ENCODE peak calls at places on chromosomes 16 and 17, in four cellular contexts. K is WTC11, P is HepG2, W is K562. M is an unnamed sample.

GRCh38 chr17:3944485-3945388 is 19.5 kb downstream of the ATP2A3 start:
- DNase-seq in W (peak), K (peak), P (no peak), M (peak)

GRCh38 chr17:74937064-74938051 is 1.7 kb downstream of the OTOP3 start:
- DNase-seq in W (no peak), K (no peak), P (no peak), M (no peak)

GRCh38 chr17:34275881-34276280 is 5.9 kb downstream of the CCL7 start:
- DNase-seq in K (no peak), W (no peak), P (no peak), M (no peak)

GRCh38 chr17:79020631-79021301 is 3.2 kb upstream of the C1QTNF1 start:
- DNase-seq in K (no peak), W (no peak), P (no peak), M (no peak)

GRCh38 chr16:55913717-55914116 is 38.5 kb upstream of the CES5A start:
- DNase-seq in K (no peak), P (no peak), W (no peak), M (no peak)

GRCh38 chr16:85641776-85642176 is 28.7 kb downstream of the GSE1 start:
- DNase-seq in K (no peak), W (no peak), P (no peak), M (no peak)

GRCh38 chr16:18839555-18839954 is 38.2 kb upstream of the ARL6IP1 start:
- DNase-seq in P (peak), W (no peak), K (no peak), M (no peak)

GRCh38 chr17:77322534-77323412 is 182.0 kb downstream of the SEC14L1 start:
- DNase-seq in W (peak), P (peak), K (peak), M (peak)

GRCh38 chr16:31713945-31714898 is 159.4 kb upstream of the ZNF267 start:
- DNase-seq in K (peak), W (peak), P (no peak), M (peak)

GRCh38 chr16:50684823-50685455 is 3.8 kb upstream of the SNX20 start:
- DNase-seq in K (no peak), W (no peak), P (no peak), M (no peak)

GRCh38 chr17:27984404-27984803 is 58.1 kb upstream of the NLK start:
- DNase-seq in W (no peak), P (no peak), K (no peak), M (no peak)

GRCh38 chr17:72359811-72360210 is 239.0 kb downstream of the SOX9 start:
- DNase-seq in W (no peak), K (no peak), P (no peak), M (no peak)

GRCh38 chr16:55280622-55281021 is 43.4 kb upstream of the IRX6 start:
- DNase-seq in P (no peak), W (no peak), K (no peak), M (no peak)

GRCh38 chr17:77741109-77741508 is 217.4 kb upstream of the TNRC6C start:
- DNase-seq in P (no peak), K (peak), W (peak), M (no peak)

GRCh38 chr17:64357191-64357981 is 33.3 kb downstream of the PECAM1 start:
- DNase-seq in W (no peak), P (no peak), K (no peak), M (no peak)

GRCh38 chr16:48936811-48937210 is 326.8 kb upstream of the N4BP1 start:
- DNase-seq in K (no peak), P (no peak), W (no peak), M (no peak)

GRCh38 chr17:78390241-78391050 is 12.0 kb downstream of the PGS1 start:
- DNase-seq in P (no peak), W (no peak), K (no peak), M (peak)

GRCh38 chr17:27860971-27861669 is 32.0 kb downstream of the LYRM9 start:
- DNase-seq in K (no peak), P (peak), W (no peak), M (no peak)

GRCh38 chr16:53098526-53099317 is 43.9 kb downstream of the CHD9 start:
- DNase-seq in K (peak), W (peak), P (peak), M (no peak)
- TF ChIP-seq SP1 in K (no peak), W (no peak), P (no peak), M (no peak)

GRCh38 chr16:67248401-67249177 is at the start of gene SLC9A5:
- DNase-seq in W (peak), P (no peak), K (peak), M (peak)

GRCh38 chr16:67249178-67249759 is 490 bp downstream of the SLC9A5 start:
- DNase-seq in K (peak), P (no peak), W (no peak), M (no peak)

GRCh38 chr16:67247698-67248400 is 568 bp upstream of the FHOD1 start:
- DNase-seq in K (no peak), W (no peak), P (no peak), M (no peak)

GRCh38 chr16:67246945-67247697 is at the start of gene FHOD1:
- DNase-seq in P (peak), W (peak), K (peak), M (peak)

GRCh38 chr16:67249762-67250327 is 1.1 kb downstream of the SLC9A5 start:
- DNase-seq in W (no peak), K (no peak), P (no peak), M (no peak)
- TF ChIP-seq ELF4 in W (no peak), K (no peak), P (no peak), M (no peak)

GRCh38 chr17:80891096-80892018 is 100.3 kb upstream of the CHMP6 start:
- DNase-seq in P (no peak), W (peak), K (no peak), M (peak)

GRCh38 chr17:80889231-80889896 is 102.3 kb upstream of the CHMP6 start:
- DNase-seq in W (no peak), P (no peak), K (no peak), M (no peak)

GRCh38 chr17:80892019-80892855 is 99.4 kb upstream of the CHMP6 start:
- DNase-seq in W (peak), K (no peak), P (no peak), M (peak)

GRCh38 chr17:80889897-80890550 is 101.6 kb upstream of the CHMP6 start:
- DNase-seq in K (no peak), P (no peak), W (no peak), M (no peak)

GRCh38 chr17:80890551-80890930 is 101.1 kb upstream of the CHMP6 start:
- DNase-seq in P (no peak), W (no peak), K (no peak), M (no peak)
- TF ChIP-seq SP1 in P (no peak), W (no peak), K (no peak), M (no peak)

GRCh38 chr17:42413464-42414040 is 9.5 kb downstream of the CAVIN1 start:
- DNase-seq in P (no peak), K (no peak), W (no peak), M (no peak)
- TF ChIP-seq ELF4 in P (no peak), K (no peak), W (no peak), M (no peak)

DNA sequence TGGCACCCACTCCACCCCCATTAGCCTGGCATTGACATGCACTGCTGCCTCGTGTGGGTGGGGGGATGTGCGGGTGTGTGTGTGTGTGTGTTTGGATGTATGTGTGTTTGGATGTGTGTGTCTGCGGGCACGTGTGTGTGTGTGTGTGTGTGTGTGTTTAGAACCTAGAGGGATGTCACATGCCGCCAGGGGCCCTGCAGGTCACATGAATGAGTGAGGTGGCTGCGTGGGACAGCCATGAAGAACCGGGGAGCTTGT is 9.0 kb downstream of the KATNB1 start:
- DNase-seq in W (no peak), P (no peak), K (no peak), M (no peak)
- TF ChIP-seq SP1 in W (no peak), P (no peak), K (no peak), M (no peak)

GRCh38 chr16:53721017-53721416 is 17.1 kb downstream of the FTO start:
- DNase-seq in W (no peak), P (no peak), K (no peak), M (no peak)

GRCh38 chr16:53712065-53712464 is 8.1 kb downstream of the FTO start:
- DNase-seq in P (no peak), W (no peak), K (no peak), M (no peak)

GRCh38 chr16:53714080-53715050 is 10.4 kb downstream of the FTO start:
- DNase-seq in K (no peak), W (no peak), P (no peak), M (peak)

GRCh38 chr16:53713403-53714013 is 9.6 kb downstream of the FTO start:
- DNase-seq in K (no peak), P (no peak), W (no peak), M (no peak)

DNA sequence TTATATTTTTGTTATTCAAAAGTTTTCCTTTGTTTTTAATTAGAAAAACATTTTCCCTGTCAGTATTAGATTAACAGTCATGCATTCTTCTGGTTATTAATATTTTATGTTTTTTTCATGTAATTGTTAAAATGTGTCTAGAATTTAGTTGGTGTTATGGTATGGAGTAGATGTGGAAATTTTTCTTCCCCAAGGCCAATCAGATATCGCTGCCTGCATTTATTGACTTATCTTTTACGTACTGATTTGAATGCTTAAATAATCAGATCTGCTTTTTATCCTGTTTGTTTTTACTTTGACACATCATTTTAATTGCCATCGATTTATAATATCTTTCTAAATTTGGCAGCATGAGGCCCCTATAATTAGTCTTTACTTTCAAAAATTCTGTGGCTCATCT is 13.6 kb downstream of the FTO start:
- DNase-seq in P (no peak), K (no peak), W (no peak), M (no peak)
- TF ChIP-seq ELF4 in P (no peak), K (no peak), W (no peak), M (no peak)

DNA sequence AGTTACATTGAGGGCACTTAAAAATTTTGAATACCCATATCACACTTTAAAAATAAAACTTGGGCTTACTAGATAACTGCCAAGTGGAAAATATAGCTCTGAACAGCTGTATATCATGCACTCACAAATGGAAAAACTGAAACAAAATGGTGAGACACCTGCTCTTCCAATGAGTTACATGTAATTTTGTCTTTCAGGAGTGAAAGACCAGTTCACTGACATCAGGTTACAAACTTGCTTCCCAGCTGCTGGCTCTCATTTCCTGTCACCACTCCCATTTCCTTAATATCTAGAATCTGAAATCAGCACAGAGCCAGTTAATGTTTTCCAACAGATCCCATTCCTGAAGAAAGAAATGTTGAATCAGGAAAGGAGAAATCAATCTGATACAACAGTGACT is 10.8 kb downstream of the CSNK2A2 start:
- DNase-seq in K (no peak), P (no peak), W (no peak), M (no peak)
- TF ChIP-seq SP1 in K (no peak), P (no peak), W (no peak), M (no peak)

GRCh38 chr16:81036751-81037350 is 1.2 kb downstream of the ATMIN start:
- DNase-seq in P (peak), K (no peak), W (peak), M (no peak)

GRCh38 chr16:81035398-81035974 is at the start of gene ATMIN:
- DNase-seq in P (peak), K (peak), W (peak), M (peak)

GRCh38 chr16:81040837-81041236 is 5.2 kb downstream of the ATMIN start:
- DNase-seq in P (no peak), W (no peak), K (no peak), M (no peak)

GRCh38 chr16:81041696-81042095 is 6.1 kb downstream of the ATMIN start:
- DNase-seq in K (no peak), W (no peak), P (no peak), M (no peak)

GRCh38 chr16:81035975-81036750 is 521 bp downstream of the ATMIN start:
- DNase-seq in P (peak), W (peak), K (peak), M (peak)
- TF ChIP-seq ELF4 in P (no peak), W (no peak), K (no peak), M (no peak)

GRCh38 chr17:51947160-51947559 is 211.4 kb downstream of the CA10 start:
- DNase-seq in W (no peak), K (no peak), P (peak), M (no peak)
- TF ChIP-seq SP1 in W (no peak), K (no peak), P (no peak), M (no peak)